ENCODE peak calls at places on chromosome 2, in six cellular contexts. S, J, I, Z, C and B are unnamed samples.

GRCh38 chr2:238930216-238930615 is 82.3 kb downstream of the TWIST2 start:
- DNase-seq in I (no peak), Z (no peak), J (no peak), C (no peak), S (no peak), B (no peak)

GRCh38 chr2:21392660-21393059 is 268.9 kb downstream of the TDRD15 start:
- DNase-seq in S (no peak), Z (no peak), I (no peak), J (no peak), C (no peak), B (no peak)

GRCh38 chr2:28753043-28753683 is 1.5 kb downstream of the PPP1CB start:
- DNase-seq in Z (no peak), I (peak), C (no peak), J (peak), S (peak), B (peak)

GRCh38 chr2:184199274-184199673 is 399.1 kb upstream of the ZNF804A start:
- DNase-seq in C (no peak), S (no peak), Z (no peak), I (no peak), J (no peak), B (no peak)

GRCh38 chr2:33432871-33433270 is 43.6 kb upstream of the RASGRP3 start:
- DNase-seq in Z (no peak), S (no peak), I (no peak), J (no peak), C (no peak), B (no peak)

GRCh38 chr2:56015631-56016251 is 92.2 kb upstream of the EFEMP1 start:
- DNase-seq in I (no peak), Z (no peak), S (no peak), J (no peak), C (no peak), B (no peak)

GRCh38 chr2:12155308-12156061 is 409.1 kb downstream of the LPIN1 start:
- DNase-seq in I (no peak), S (no peak), Z (no peak), J (no peak), C (no peak), B (peak)

GRCh38 chr2:118474151-118474561 is 373.3 kb downstream of the EN1 start:
- DNase-seq in I (peak), S (no peak), Z (no peak), C (no peak), J (no peak), B (no peak)

GRCh38 chr2:150612957-150613710 is 125.7 kb upstream of the RND3 start:
- DNase-seq in C (no peak), Z (no peak), J (no peak), I (no peak), S (no peak), B (no peak)

GRCh38 chr2:1632006-1632348 is 112.3 kb downstream of the PXDN start:
- DNase-seq in J (no peak), Z (no peak), S (no peak), I (no peak), C (no peak), B (no peak)

GRCh38 chr2:177460973-177461585 is 68.5 kb downstream of the AGPS start:
- DNase-seq in J (no peak), I (no peak), C (no peak), S (no peak), Z (no peak), B (no peak)

GRCh38 chr2:84880645-84881521 is at the start of gene TRABD2A:
- DNase-seq in S (no peak), C (no peak), J (peak), I (no peak), Z (no peak), B (no peak)

GRCh38 chr2:39608690-39609457 is 56.8 kb upstream of the TMEM178A start:
- DNase-seq in C (no peak), J (no peak), I (no peak), S (no peak), Z (no peak), B (no peak)

GRCh38 chr2:28681216-28681981 is 70.2 kb upstream of the PPP1CB start:
- DNase-seq in Z (no peak), J (no peak), C (peak), I (no peak), S (no peak), B (no peak)

GRCh38 chr2:24457730-24458129 is 33.3 kb upstream of the NCOA1 start:
- DNase-seq in I (no peak), Z (no peak), S (no peak), C (no peak), J (peak), B (no peak)

GRCh38 chr2:24461685-24462084 is 29.4 kb upstream of the NCOA1 start:
- DNase-seq in Z (no peak), I (no peak), S (no peak), J (peak), C (no peak), B (no peak)

GRCh38 chr2:24466871-24467870 is 23.9 kb upstream of the NCOA1 start:
- DNase-seq in Z (no peak), J (no peak), C (no peak), I (peak), S (no peak), B (no peak)

GRCh38 chr2:24459224-24459799 is 31.7 kb upstream of the NCOA1 start:
- DNase-seq in Z (no peak), S (no peak), I (no peak), C (no peak), J (no peak), B (no peak)

DNA sequence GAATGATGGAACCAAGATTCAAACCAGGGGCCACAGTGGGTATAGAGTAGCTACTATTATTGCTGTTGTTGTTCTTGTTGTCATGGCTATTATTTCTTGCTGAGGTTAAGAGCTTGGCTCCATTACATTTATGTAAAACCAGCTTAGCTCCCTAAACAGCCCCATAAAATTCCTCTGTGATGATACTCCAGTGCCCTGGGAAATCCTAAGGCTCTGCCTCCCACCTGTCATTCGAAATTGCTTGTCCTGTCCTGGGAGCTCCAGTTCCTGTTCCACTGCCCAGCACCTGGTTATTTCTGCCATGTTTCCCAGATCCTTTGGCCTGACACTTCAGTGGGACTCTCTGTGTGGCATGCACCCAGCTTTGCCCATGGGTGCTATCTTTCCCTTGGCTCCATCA is 27.8 kb upstream of the NCOA1 start:
- DNase-seq in I (no peak), S (no peak), C (no peak), J (no peak), Z (no peak), B (no peak)
- TF ChIP-seq ZNF274 in I (no peak), S (no peak), C (no peak), J (no peak), Z (no peak), B (no peak)

GRCh38 chr2:105394951-105395611 is 3.8 kb downstream of the FHL2 start:
- DNase-seq in S (peak), C (no peak), Z (no peak), I (no peak), J (no peak), B (no peak)
- TF ChIP-seq ZNF274 in S (no peak), C (no peak), Z (no peak), I (no peak), J (no peak), B (no peak)

GRCh38 chr2:9234680-9235387 is 28.2 kb downstream of the ASAP2 start:
- DNase-seq in C (no peak), J (peak), Z (no peak), S (peak), I (no peak), B (peak)
- TF ChIP-seq ZNF274 in C (no peak), J (no peak), Z (no peak), S (peak), I (no peak), B (no peak)

DNA sequence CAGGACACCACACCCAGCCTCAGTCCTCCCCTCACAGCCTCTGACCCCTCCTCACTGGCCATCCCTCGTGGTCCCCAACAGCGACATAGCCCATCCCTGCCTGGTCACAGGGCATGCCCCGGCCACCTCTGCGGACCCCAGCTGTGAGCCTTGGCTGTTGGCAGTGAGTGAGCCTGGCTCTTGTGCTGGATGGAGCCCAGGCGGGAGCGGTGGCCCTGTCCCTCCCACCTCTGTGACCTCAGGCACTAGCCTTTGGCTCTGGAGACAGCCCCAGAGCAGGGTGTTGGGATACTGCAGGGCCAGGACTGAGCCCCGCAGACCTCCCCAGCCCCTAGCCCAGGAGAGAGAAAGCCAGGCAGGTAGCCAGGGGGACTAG is 7.9 kb downstream of the DES start:
- DNase-seq in C (no peak), I (no peak), S (no peak), J (no peak), Z (no peak), B (no peak)
- TF ChIP-seq ZNF274 in C (no peak), I (no peak), S (no peak), J (no peak), Z (no peak), B (no peak)

GRCh38 chr2:105052773-105053172 is 14.9 kb downstream of the MRPS9 start:
- DNase-seq in I (no peak), C (no peak), J (peak), Z (no peak), S (peak), B (no peak)
- TF ChIP-seq ZNF274 in I (no peak), C (no peak), J (no peak), Z (no peak), S (no peak), B (no peak)

DNA sequence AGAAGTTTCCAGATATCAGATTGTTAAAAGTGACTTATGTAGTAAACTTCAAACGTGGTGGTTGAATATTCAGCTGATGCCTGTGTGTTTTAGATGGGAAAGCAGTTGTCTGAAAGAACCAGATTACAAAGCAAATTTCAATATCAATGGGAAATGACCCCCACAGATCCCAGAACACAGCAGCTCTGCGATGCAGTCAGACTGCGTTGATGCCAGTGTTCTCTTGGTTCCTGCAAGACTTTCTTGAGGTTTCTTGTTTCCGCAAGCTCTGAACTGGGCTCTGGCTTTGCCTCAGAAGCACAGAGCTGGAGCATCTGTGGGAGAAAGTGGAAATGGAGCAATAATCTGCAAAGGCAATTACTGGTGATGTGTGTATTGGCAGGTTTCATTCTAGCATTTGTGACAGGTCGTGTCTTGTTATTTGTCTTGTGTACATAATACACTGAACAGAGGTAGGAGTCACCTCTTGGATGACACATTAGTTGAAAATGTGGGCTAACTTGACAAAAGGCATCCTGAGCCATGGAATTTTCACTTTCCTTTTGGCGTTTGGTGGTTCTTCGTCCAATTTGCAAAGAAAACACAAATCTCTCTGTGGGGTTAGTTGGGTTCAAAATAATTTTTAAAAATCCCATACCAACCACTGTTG is 10.8 kb upstream of the LYPD6B start:
- DNase-seq in Z (no peak), C (no peak), I (no peak), S (no peak), J (no peak), B (no peak)
- TF ChIP-seq ZNF274 in Z (no peak), C (no peak), I (no peak), S (no peak), J (no peak), B (no peak)

GRCh38 chr2:4219121-4219520 is 515.7 kb downstream of the DCDC2C start:
- DNase-seq in I (no peak), C (no peak), Z (no peak), S (no peak), J (no peak), B (no peak)
- TF ChIP-seq ZNF274 in I (no peak), C (no peak), Z (no peak), S (no peak), J (no peak), B (no peak)

GRCh38 chr2:143471550-143471949 is 342.3 kb downstream of the ARHGAP15 start:
- DNase-seq in C (no peak), Z (no peak), J (no peak), S (no peak), I (no peak), B (no peak)

GRCh38 chr2:143475131-143475784 is 346.0 kb downstream of the ARHGAP15 start:
- DNase-seq in J (no peak), S (no peak), Z (no peak), C (no peak), I (no peak), B (no peak)

GRCh38 chr2:143473206-143473605 is 344.0 kb downstream of the ARHGAP15 start:
- DNase-seq in S (no peak), J (no peak), I (no peak), C (no peak), Z (no peak), B (no peak)

GRCh38 chr2:143476421-143477084 is 347.3 kb downstream of the ARHGAP15 start:
- DNase-seq in I (no peak), Z (no peak), J (no peak), C (no peak), S (no peak), B (no peak)

DNA sequence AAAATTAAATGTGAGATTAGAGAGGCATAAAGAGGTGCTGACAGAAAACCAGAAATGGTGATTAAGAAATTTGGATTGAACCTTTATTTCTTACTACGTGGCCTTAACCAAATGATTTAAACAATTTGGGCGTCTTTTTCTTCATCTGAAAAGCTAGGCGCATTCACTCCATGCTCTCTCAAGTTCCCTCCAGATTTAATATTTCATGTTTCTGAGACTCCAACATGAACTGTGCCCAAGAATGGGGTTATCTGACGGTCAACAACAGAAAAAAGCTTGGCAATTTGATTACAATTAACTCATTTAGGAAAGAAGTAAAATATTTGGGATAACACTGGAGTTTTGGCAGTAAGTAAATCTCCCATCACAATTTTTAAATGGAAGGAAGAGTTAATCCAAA is 345.3 kb downstream of the ARHGAP15 start:
- DNase-seq in S (no peak), Z (no peak), J (no peak), C (no peak), I (no peak), B (no peak)
- TF ChIP-seq ZNF274 in S (no peak), Z (no peak), J (no peak), C (no peak), I (no peak), B (no peak)